ENCODE peak calls at places on chromosomes 16 and 17, in nine cellular contexts. B is GM23338, Q is mucosa of descending colon, D is uterus, O is cardiac muscle cell, U is aorta, H is gastrocnemius medialis, G is GM23248, A is thoracic aorta. N is an unnamed sample.

GRCh38 chr17:9976283-9977009 is 71.4 kb upstream of the RCVRN start:
- DNase-seq in B (no peak), Q (no peak), D (no peak), O (no peak), U (no peak), H (no peak), G (no peak), A (no peak), N (no peak)

GRCh38 chr16:86763819-86764218 is 185.5 kb downstream of the FOXL1 start:
- DNase-seq in B (no peak), Q (no peak), D (no peak), O (no peak), U (no peak), H (no peak), G (peak; percentile 43), A (no peak), N (no peak)

GRCh38 chr16:13110124-13110796 is 208.9 kb downstream of the SHISA9 start:
- DNase-seq in B (peak; percentile 86), Q (no peak), D (no peak), O (no peak), U (peak; percentile 83), H (peak; percentile 43), G (no peak), A (peak; percentile 31), N (no peak)

GRCh38 chr17:65163990-65164495 is 26.9 kb downstream of the RGS9 start:
- DNase-seq in B (no peak), Q (peak; percentile 53), D (no peak), O (peak; percentile 54), U (peak; percentile 22), H (no peak), G (peak; percentile 74), A (no peak), N (no peak)

GRCh38 chr17:66290097-66290722 is 12.2 kb upstream of the PRKCA start:
- DNase-seq in B (peak; percentile 27), Q (no peak), D (no peak), O (no peak), U (no peak), H (no peak), G (no peak), A (no peak), N (peak; percentile 54)

GRCh38 chr17:35315283-35315682 is 58.1 kb downstream of the SLFN11 start:
- DNase-seq in B (no peak), Q (no peak), D (no peak), O (peak; percentile 91), U (no peak), H (peak; percentile 58), G (peak; percentile 94), A (no peak), N (peak; percentile 40)

GRCh38 chr16:55703003-55704001 is 47.5 kb downstream of the SLC6A2 start:
- DNase-seq in B (peak; percentile 82), Q (peak; percentile 66), D (no peak), O (peak; percentile 78), U (no peak), H (no peak), G (peak; percentile 78), A (no peak), N (peak; percentile 70)

GRCh38 chr17:31686495-31686894 is 172.5 kb downstream of the COPRS start:
- DNase-seq in B (no peak), Q (no peak), D (no peak), O (no peak), U (no peak), H (no peak), G (no peak), A (no peak), N (no peak)

GRCh38 chr17:2710804-2711607 is 558 bp downstream of the CLUH start:
- DNase-seq in B (peak; percentile 68), Q (peak; percentile 51), D (no peak), O (no peak), U (no peak), H (peak; percentile 39), G (peak; percentile 62), A (no peak), N (peak; percentile 52)

GRCh38 chr16:12903325-12904040 is 2.1 kb downstream of the SHISA9 start:
- DNase-seq in B (peak; percentile 69), Q (no peak), D (no peak), O (no peak), U (no peak), H (no peak), G (no peak), A (no peak), N (no peak)

GRCh38 chr16:347203-347602 is 5.3 kb downstream of the AXIN1 start:
- DNase-seq in B (no peak), Q (no peak), D (no peak), O (no peak), U (no peak), H (no peak), G (no peak), A (no peak), N (no peak)

GRCh38 chr17:79947351-79948031 is 88.2 kb downstream of the TBC1D16 start:
- DNase-seq in B (no peak), Q (no peak), D (peak; percentile 15), O (peak; percentile 63), U (peak; percentile 76), H (peak; percentile 59), G (no peak), A (no peak), N (no peak)

GRCh38 chr17:74211929-74212261 is 1.5 kb upstream of the TTYH2 start:
- DNase-seq in B (peak; percentile 19), Q (no peak), D (no peak), O (no peak), U (no peak), H (no peak), G (peak; percentile 29), A (no peak), N (no peak)

GRCh38 chr16:2675714-2676113 is 6.6 kb upstream of the KCTD5 start:
- DNase-seq in B (no peak), Q (no peak), D (no peak), O (no peak), U (peak; percentile 45), H (no peak), G (no peak), A (no peak), N (no peak)

DNA sequence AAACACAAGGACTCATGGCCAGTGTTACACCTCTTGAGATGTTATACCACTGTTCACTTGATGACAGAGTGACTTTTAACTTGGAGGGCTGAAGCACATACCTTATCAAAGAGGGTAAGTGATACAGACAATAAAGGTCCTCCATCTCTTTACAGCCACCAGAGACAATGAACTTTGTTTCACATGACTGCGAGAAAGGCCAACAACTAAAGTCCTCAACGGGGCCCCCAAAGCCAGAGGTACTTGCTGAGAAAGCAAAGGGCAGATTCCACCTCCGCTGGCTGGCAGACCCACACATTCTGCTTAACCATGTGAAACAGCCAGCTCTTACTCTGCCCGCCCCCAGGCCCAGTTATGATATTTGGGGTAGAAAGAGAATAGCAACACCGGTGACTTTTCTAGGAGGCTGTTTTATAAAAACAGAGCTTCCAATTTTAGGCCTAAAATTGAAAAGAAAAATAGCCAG is 21.4 kb downstream of the DCUN1D3 start:
- DNase-seq in B (no peak), Q (no peak), D (no peak), O (no peak), U (no peak), H (no peak), G (no peak), A (no peak), N (no peak)
- H3K4me1 ChIP-seq in B (peaks cover 30% of the 10 kb centered on the region), Q (peaks cover 22% of the 10 kb centered on the region), D (no peaks in the 10 kb centered on the region), O (peaks cover 30% of the 10 kb centered on the region), U (peaks cover 17% of the 10 kb centered on the region), H (peaks cover 26% of the 10 kb centered on the region), G (peaks cover 37% of the 10 kb centered on the region), A (peaks cover 81% of the 10 kb centered on the region), N (peaks cover 7% of the 10 kb centered on the region)

GRCh38 chr16:23899869-23900268 is 64.1 kb downstream of the PRKCB start:
- DNase-seq in B (no peak), Q (no peak), D (no peak), O (no peak), U (no peak), H (no peak), G (no peak), A (no peak), N (peak; percentile 48)

GRCh38 chr16:23903001-23903414 is 67.2 kb downstream of the PRKCB start:
- DNase-seq in B (no peak), Q (no peak), D (no peak), O (no peak), U (no peak), H (no peak), G (peak; percentile 9), A (no peak), N (peak; percentile 85)

GRCh38 chr16:23900480-23901177 is 64.8 kb downstream of the PRKCB start:
- DNase-seq in B (no peak), Q (no peak), D (no peak), O (no peak), U (no peak), H (no peak), G (no peak), A (no peak), N (peak; percentile 51)

GRCh38 chr16:23901178-23902131 is 65.7 kb downstream of the PRKCB start:
- DNase-seq in B (peak; percentile 57), Q (no peak), D (no peak), O (peak; percentile 29), U (no peak), H (no peak), G (no peak), A (no peak), N (peak; percentile 96)

GRCh38 chr16:23902223-23903000 is 66.6 kb downstream of the PRKCB start:
- DNase-seq in B (no peak), Q (no peak), D (no peak), O (no peak), U (no peak), H (no peak), G (no peak), A (no peak), N (peak; percentile 87)
- H3K4me1 ChIP-seq in B (peaks cover 13% of the 10 kb centered on the region), Q (no peaks in the 10 kb centered on the region), D (no peaks in the 10 kb centered on the region), O (no peaks in the 10 kb centered on the region), U (no peaks in the 10 kb centered on the region), H (no peaks in the 10 kb centered on the region), G (peaks cover 5% of the 10 kb centered on the region), A (peaks cover 13% of the 10 kb centered on the region), N (peaks cover 85% of the 10 kb centered on the region)

DNA sequence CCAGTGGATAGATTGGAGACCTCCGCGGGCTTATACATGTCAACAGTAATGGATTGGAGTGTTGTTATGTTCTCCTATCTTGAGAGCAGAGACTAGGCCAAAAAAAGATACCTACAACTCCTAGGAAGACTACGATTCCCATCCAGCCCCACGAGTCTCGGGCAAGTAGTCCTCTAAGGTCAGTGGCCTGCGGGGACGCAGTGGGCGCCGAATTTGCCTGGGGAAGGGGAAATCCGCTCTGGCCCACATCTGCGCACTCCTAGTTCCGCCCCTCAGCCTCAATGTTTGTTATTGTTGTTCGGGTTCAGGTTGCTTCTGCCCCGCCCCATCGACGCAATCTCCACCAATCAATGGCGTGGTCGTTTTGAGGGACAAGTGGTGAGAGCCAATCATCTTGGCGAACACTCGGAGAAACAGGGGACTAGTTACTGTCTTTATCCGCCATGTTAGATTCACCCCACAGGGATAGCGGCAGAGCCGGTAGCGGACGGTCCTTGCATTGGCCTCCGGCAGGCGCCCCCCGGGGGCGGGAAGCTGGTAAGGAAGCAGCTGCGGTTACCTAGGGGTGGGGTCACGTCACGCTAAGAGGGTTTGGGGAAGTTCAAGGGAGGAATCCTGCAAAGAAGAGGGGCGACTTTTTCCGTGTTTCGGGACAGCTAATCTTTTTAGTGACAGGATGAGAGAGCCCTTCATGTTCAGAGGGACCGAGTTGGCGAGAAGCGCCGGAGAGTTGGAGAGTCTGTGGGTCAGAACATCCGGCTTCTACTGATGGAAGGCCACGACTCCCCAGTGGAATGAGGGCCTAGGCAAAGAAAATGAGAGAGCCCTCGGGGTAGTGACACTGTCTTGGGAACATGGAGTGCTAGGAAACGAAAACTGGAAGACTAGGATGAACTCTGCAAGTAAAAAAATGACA is at the start of gene NBR1:
- DNase-seq in B (peak; percentile 99), Q (peak; percentile 98), D (peak; percentile 97), O (peak; percentile 99), U (peak; percentile 94), H (peak; percentile 98), G (peak; percentile 97), A (peak; percentile 92), N (peak; percentile 95)
- H3K4me1 ChIP-seq in B (no peaks in the 10 kb centered on the region), Q (peaks cover 47% of the 10 kb centered on the region), D (peaks cover 27% of the 10 kb centered on the region), O (peaks cover 13% of the 10 kb centered on the region), U (no peaks in the 10 kb centered on the region), H (peaks cover 45% of the 10 kb centered on the region), G (peaks cover 24% of the 10 kb centered on the region), A (peaks cover 56% of the 10 kb centered on the region), N (peaks cover 9% of the 10 kb centered on the region)

GRCh38 chr17:78272914-78273258 is 41.5 kb downstream of the TMEM235 start:
- DNase-seq in B (no peak), Q (no peak), D (no peak), O (no peak), U (peak; percentile 51), H (no peak), G (no peak), A (no peak), N (no peak)
- H3K4me1 ChIP-seq in B (peaks cover 50% of the 10 kb centered on the region), Q (peaks cover 15% of the 10 kb centered on the region), D (no peaks in the 10 kb centered on the region), O (peaks cover 43% of the 10 kb centered on the region), U (no peaks in the 10 kb centered on the region), H (no peaks in the 10 kb centered on the region), G (no peaks in the 10 kb centered on the region), A (no peaks in the 10 kb centered on the region), N (peaks cover 27% of the 10 kb centered on the region)